ENCODE peak calls at places on chromosomes 6 and 20, in four cellular contexts. F is H9, G is neuronal stem cell, O is H1. Y is an unnamed sample.

GRCh38 chr20:50491926-50492634 is 18.1 kb upstream of the PTPN1 start:
- DNase-seq in G (no peak), F (no peak), O (no peak), Y (no peak)

GRCh38 chr20:33811763-33812672 is 870 bp downstream of the CHMP4B start:
- DNase-seq in G (no peak), O (no peak), F (no peak), Y (peak; percentile 96)

GRCh38 chr20:3203315-3204123 is 963 bp downstream of the DDRGK1 start:
- DNase-seq in G (no peak), O (no peak), F (no peak), Y (peak; percentile 25)

GRCh38 chr20:63709149-63709527 is 1.3 kb downstream of the ZGPAT start:
- DNase-seq in F (no peak), G (no peak), O (no peak), Y (no peak)

GRCh38 chr6:34511214-34511922 is 44.8 kb downstream of the SPDEF start:
- DNase-seq in O (no peak), F (no peak), G (no peak), Y (no peak)

GRCh38 chr6:169978615-169979161 is 227.3 kb downstream of the ERMARD start:
- DNase-seq in G (no peak), O (no peak), F (no peak), Y (no peak)

GRCh38 chr20:48807586-48808381 is 20.0 kb downstream of the PREX1 start:
- DNase-seq in F (no peak), G (no peak), O (no peak), Y (no peak)

GRCh38 chr6:42140051-42140450 is 2.4 kb downstream of the C6orf132 start:
- DNase-seq in F (no peak), G (no peak), O (no peak), Y (peak; percentile 36)

GRCh38 chr6:146915671-146916127 is 288.5 kb upstream of the STXBP5 start:
- DNase-seq in G (no peak), F (no peak), O (no peak), Y (peak; percentile 49)

GRCh38 chr20:9498322-9498721 is 16.1 kb upstream of the LAMP5 start:
- DNase-seq in O (no peak), F (no peak), G (no peak), Y (no peak)

GRCh38 chr6:107841265-107841650 is 17.1 kb upstream of the SCML4 start:
- DNase-seq in F (no peak), O (no peak), G (no peak), Y (no peak)

GRCh38 chr20:47677314-47678129 is 107.8 kb downstream of the SULF2 start:
- DNase-seq in F (peak; percentile 88), O (peak; percentile 59), G (peak; percentile 47), Y (peak; percentile 33)

GRCh38 chr6:22596011-22596410 is 26.6 kb downstream of the HDGFL1 start:
- DNase-seq in O (no peak), F (no peak), G (no peak), Y (no peak)

GRCh38 chr6:157022022-157022740 is 245.0 kb downstream of the ARID1B start:
- DNase-seq in O (no peak), F (peak; percentile 88), G (peak; percentile 77), Y (peak; percentile 92)

GRCh38 chr20:25285091-25285647 is 37.3 kb downstream of the PYGB start:
- DNase-seq in O (no peak), G (no peak), F (no peak), Y (no peak)

GRCh38 chr6:136921936-136922679 is at the start of gene SLC35D3:
- DNase-seq in G (peak; percentile 24), O (no peak), F (peak; percentile 56), Y (peak; percentile 30)

GRCh38 chr6:134217516-134218140 is 100.3 kb downstream of the SGK1 start:
- DNase-seq in F (no peak), G (no peak), O (no peak), Y (peak; percentile 26)

GRCh38 chr6:9405369-9405768 is 970.0 kb upstream of the SLC35B3 start:
- DNase-seq in O (no peak), F (no peak), G (no peak), Y (peak; percentile 77)

GRCh38 chr6:90160013-90160412 is 136.6 kb downstream of the BACH2 start:
- DNase-seq in G (no peak), F (no peak), O (no peak), Y (no peak)

GRCh38 chr6:75202676-75203131 is 3.1 kb downstream of the COL12A1 start:
- DNase-seq in O (no peak), G (no peak), F (no peak), Y (peak; percentile 47)

GRCh38 chr20:60953311-60953710 is 298.8 kb upstream of the CDH4 start:
- DNase-seq in G (no peak), O (no peak), F (no peak), Y (no peak)
- H3K9ac ChIP-seq in G (no peak overlapping the region), O (no peak overlapping the region), F (no peak overlapping the region), Y (no peak overlapping the region)

DNA sequence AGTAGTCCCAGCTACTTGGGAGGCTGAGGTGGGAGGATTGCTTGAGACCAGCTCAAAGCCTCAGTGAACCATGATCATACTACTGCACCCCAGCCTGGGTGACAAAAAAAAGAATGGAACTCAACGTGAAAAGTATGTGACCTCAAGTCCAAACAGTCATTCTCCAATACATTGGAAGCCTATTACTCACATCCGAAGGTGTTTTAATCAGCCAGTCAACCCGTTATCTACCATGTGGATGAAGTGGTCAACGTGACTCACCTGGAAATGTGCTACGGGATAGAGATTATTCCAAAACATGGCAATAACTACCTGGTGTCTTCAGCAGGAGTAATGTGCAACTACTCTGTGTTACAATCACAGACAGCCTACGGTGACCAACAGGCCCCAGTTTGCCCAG is 85.8 kb upstream of the TOP1 start:
- DNase-seq in G (no peak), F (no peak), O (no peak), Y (no peak)
- H2BK12ac ChIP-seq in G (no peak overlapping the region), F (no peak overlapping the region), O (no peak overlapping the region), Y (no peak overlapping the region)

GRCh38 chr6:148563066-148563465 is 183.8 kb upstream of the UST start:
- DNase-seq in G (no peak), F (no peak), O (no peak), Y (no peak)
- H3K23ac ChIP-seq in G (no peak overlapping the region), F (no peak overlapping the region), O (no peak overlapping the region), Y (no peak overlapping the region)

GRCh38 chr6:121492536-121492935 is 57.1 kb downstream of the GJA1 start:
- DNase-seq in F (no peak), G (no peak), O (no peak), Y (no peak)

DNA sequence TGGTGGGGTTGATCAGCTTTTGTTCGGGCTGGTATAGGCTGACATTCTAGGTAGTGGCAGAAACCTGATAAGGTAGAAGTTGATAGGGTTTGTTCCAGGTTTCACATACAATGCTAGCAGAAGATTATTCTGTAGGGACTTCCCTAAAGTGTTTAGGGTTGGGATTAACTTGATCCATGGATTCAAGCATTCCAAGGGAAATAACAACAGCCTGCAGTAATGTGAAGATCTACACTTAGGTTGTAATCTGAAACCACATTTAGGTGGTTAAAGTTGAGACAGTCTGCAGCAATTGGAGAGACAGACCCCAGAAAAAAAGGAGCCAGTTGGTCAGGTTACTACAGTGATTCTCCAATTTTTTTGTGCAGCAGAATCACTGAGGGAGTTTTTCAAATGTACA is 56.1 kb downstream of the GJA1 start:
- DNase-seq in O (no peak), F (no peak), G (no peak), Y (no peak)
- H3K9ac ChIP-seq in O (no peak overlapping the region), F (no peak overlapping the region), G (no peak overlapping the region), Y (no peak overlapping the region)

DNA sequence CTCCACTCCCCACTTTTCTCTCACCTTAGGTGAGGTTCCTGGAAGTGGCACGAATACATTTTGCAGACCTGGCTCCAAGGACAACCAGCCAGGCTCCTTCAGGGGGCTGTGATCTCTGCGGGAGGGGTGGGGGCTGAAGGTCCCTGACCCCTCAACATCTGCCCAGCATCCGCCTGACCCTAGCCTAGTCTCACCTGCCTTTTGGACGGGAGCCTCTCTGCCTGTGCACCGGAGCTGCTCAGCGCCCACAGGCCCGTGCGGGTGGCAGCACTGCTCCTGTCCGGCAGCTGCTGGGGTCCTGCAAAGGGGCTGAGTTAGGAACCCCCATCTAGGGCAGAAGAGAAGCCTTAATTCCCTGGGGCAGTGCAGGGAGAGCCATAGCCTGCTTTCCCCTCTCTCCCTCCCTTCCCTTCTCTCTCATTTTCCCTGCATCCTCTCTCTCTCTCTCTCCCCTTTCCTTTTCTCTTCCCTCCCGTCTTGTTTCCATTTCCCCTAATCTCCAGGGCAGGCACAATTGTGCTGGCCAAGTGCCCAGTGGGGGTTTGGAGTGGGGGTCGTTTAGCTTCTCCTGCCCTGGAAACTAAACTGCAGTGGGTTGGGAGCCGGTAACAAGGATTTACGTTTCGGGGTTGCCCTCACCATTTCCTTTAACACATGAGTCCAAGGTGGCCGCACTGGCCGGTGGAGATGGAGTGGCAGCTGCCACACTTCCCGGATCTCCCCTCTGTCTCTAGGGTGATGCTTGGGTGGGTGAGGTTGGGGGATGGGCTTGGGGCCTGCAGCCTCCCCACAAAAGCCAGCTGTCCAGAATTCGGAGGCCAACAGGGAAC is 54.1 kb downstream of the CTCFL start:
- DNase-seq in O (no peak), G (no peak), F (no peak), Y (no peak)
- H2BK12ac ChIP-seq in O (peak overlapping the region; percentile 60), G (no peak overlapping the region), F (no peak overlapping the region), Y (no peak overlapping the region)

DNA sequence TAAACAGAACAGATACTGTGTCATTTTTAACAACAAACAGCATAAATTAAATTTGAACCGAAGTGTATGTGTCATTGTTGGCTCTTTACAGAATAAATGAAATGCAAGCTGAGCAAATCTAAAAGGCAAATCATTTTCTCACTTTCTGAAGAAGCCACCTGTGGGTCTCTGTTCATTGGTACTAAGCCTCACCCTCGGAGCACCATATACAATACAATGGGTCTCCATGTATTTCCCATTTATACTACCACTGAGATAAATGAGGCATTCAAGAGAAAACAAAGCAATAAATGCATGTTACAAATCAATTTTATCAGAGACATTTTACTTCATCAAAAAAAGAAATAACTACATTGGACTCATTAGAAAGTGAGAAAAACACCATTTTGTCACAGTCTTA is 38.9 kb upstream of the HIVEP1 start:
- DNase-seq in G (no peak), F (no peak), O (no peak), Y (no peak)
- H3K23ac ChIP-seq in G (no peak overlapping the region), F (no peak overlapping the region), O (no peak overlapping the region), Y (no peak overlapping the region)

GRCh38 chr6:111098597-111098996 is 11.3 kb downstream of the SLC16A10 start:
- DNase-seq in O (no peak), G (no peak), F (no peak), Y (no peak)
- H3K9ac ChIP-seq in O (no peak overlapping the region), G (no peak overlapping the region), F (no peak overlapping the region), Y (no peak overlapping the region)

DNA sequence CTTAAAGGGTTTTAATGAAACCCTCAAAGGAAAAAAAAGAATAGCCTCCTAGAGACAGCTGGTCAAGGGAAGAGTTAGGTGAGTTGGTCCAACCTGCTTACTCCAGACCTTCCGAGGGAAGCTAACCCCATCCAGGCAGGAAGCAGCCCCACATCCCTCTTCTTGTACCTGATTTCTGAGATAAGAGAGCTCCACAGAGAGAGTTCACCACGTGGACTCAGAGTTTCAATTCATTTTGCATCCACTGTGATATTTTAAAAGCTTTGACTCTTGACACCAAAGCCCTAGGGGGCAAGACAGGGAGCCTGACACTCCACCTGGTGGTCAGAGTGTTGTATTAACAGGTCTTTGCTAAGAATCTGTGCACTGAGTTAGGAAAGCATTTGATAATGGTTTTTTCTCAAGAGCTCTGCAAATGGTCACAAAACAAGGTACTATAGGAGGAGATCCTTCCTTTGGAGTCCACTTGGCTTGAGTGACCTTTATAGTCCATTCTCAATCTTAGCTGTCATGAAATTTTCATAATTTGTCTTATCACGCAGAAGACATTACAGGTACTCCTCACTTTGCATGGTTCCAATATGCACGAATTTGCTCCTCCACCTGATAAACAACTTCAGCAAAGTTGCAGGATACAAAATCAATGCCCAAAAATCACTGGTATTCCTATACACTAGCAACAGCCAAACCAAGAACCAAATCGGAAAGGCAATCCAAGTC is 56.1 kb upstream of the RIPOR2 start:
- DNase-seq in G (peak; percentile 47), O (no peak), F (peak; percentile 63), Y (peak; percentile 52)
- H2BK12ac ChIP-seq in G (no peak overlapping the region), O (no peak overlapping the region), F (no peak overlapping the region), Y (no peak overlapping the region)